ENCODE peak calls at places on chromosomes 6 and 20, in six cellular contexts. Z is lower leg skin; M is astrocyte; I is CD4-positive, alpha-beta T cell; B is neural crest cell; G is fibroblast of the aortic adventitia. W is an unnamed sample.

GRCh38 chr6:72968704-72969103 is 256.6 kb downstream of the KHDC1L start:
- DNase-seq in M (peak), B (no peak), Z (no peak), G (no peak), I (no peak), W (no peak)

GRCh38 chr6:89895273-89895874 is 1.1 kb downstream of the GJA10 start:
- DNase-seq in I (no peak), Z (peak), M (peak), B (peak), G (peak), W (no peak)

GRCh38 chr6:151071295-151071694 is 168.5 kb upstream of the AKAP12 start:
- DNase-seq in B (no peak), M (peak), Z (no peak), G (peak), I (no peak), W (no peak)

GRCh38 chr6:109705258-109705657 is 14.2 kb downstream of the FIG4 start:
- DNase-seq in Z (peak), B (peak), I (peak), M (peak), G (peak), W (peak)

GRCh38 chr6:28807682-28808280 is 116.0 kb downstream of the TRIM27 start:
- DNase-seq in G (peak), M (peak), B (no peak), I (no peak), Z (no peak), W (no peak)

GRCh38 chr6:20997143-20997792 is 463.0 kb downstream of the CDKAL1 start:
- DNase-seq in G (no peak), B (no peak), I (no peak), M (no peak), Z (no peak), W (peak)

GRCh38 chr20:23363257-23363649 is 1.3 kb downstream of the GZF1 start:
- DNase-seq in Z (no peak), G (peak), I (no peak), M (no peak), B (no peak), W (no peak)

GRCh38 chr20:17849901-17850673 is 118.5 kb downstream of the SNX5 start:
- DNase-seq in I (no peak), G (peak), M (peak), Z (no peak), B (no peak), W (no peak)

GRCh38 chr20:41769650-41770049 is 151.5 kb upstream of the CHD6 start:
- DNase-seq in G (no peak), I (no peak), M (no peak), B (no peak), Z (no peak), W (no peak)

GRCh38 chr6:137798846-137799245 is 68.2 kb upstream of the TNFAIP3 start:
- DNase-seq in I (peak), Z (no peak), G (no peak), M (peak), B (no peak), W (no peak)

GRCh38 chr6:137497722-137498463 is 3.7 kb upstream of the OLIG3 start:
- DNase-seq in Z (no peak), G (no peak), B (peak), M (no peak), I (no peak), W (peak)

GRCh38 chr20:36030143-36030542 is 61.8 kb downstream of the CNBD2 start:
- DNase-seq in Z (no peak), I (no peak), G (peak), B (no peak), M (no peak), W (no peak)

GRCh38 chr6:34246563-34247391 is 2.0 kb downstream of the SMIM29 start:
- DNase-seq in I (peak), M (no peak), Z (no peak), B (peak), G (no peak), W (peak)
- TF ChIP-seq CTCF in I (peak), M (peak), Z (no peak), B (peak), G (peak), W (peak)

DNA sequence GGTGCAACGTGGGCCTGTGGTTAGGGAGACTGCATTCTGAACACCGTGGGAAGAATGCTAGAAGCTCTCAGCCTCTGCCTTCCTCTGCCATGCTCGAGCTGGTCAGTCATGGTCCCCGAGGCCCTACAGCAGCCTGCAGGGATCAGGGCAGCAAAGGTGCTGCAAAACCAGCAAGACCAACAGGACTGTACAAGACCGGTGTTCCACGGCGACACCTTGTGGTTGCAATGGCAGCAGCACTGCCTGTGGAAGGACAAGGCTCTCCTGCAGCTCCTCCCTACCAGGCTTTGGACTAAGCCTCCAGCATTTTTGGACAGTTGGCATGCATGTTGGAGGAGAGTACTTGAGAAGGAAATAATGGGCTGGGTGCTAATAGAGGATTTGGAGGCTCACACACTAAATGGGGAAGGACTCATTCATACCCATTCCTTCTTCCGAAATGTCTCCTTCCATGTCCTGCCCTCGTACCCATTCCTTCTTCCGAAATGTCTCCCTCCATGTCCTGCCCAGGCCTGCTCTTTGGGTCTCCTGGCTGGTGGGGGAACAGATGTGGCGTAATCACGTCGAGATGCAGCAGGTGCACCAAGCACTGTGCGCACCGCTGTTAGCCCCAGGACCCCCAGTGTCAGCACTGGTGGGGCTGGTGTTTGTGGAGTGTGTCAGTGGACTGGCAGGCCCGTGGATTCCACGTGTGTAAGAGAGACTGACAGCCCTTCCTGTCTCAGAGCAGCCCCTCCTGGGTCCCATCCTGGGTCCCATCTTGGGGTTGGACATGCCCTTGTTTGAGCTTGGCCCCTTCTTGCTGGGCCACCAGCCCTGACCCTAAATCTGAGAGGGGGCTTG is 18.6 kb upstream of the MYT1 start:
- DNase-seq in M (no peak), B (no peak), Z (peak), G (no peak), I (no peak), W (no peak)
- TF ChIP-seq CTCF in M (peak), B (peak), Z (no peak), G (no peak), I (no peak), W (no peak)

GRCh38 chr20:25529295-25529951 is 55.9 kb downstream of the NINL start:
- DNase-seq in B (no peak), G (no peak), Z (peak), I (no peak), M (no peak), W (no peak)

GRCh38 chr20:25532971-25533391 is 52.4 kb downstream of the NINL start:
- DNase-seq in M (peak), Z (no peak), B (no peak), G (peak), I (no peak), W (no peak)

GRCh38 chr20:25533920-25534700 is 51.2 kb downstream of the NINL start:
- DNase-seq in M (no peak), B (no peak), Z (no peak), I (no peak), G (no peak), W (no peak)

GRCh38 chr20:25534845-25535244 is 50.5 kb downstream of the NINL start:
- DNase-seq in G (no peak), Z (no peak), I (no peak), B (no peak), M (no peak), W (no peak)

GRCh38 chr20:25532015-25532751 is 53.1 kb downstream of the NINL start:
- DNase-seq in G (peak), M (no peak), B (peak), Z (peak), I (no peak), W (no peak)
- TF ChIP-seq CTCF in G (peak), M (no peak), B (no peak), Z (no peak), I (no peak), W (peak)

GRCh38 chr6:125273251-125273650 is 28.5 kb downstream of the HDDC2 start:
- DNase-seq in G (no peak), M (no peak), B (no peak), I (no peak), Z (no peak), W (no peak)
- TF ChIP-seq CTCF in G (no peak), M (no peak), B (no peak), I (no peak), Z (no peak), W (no peak)

DNA sequence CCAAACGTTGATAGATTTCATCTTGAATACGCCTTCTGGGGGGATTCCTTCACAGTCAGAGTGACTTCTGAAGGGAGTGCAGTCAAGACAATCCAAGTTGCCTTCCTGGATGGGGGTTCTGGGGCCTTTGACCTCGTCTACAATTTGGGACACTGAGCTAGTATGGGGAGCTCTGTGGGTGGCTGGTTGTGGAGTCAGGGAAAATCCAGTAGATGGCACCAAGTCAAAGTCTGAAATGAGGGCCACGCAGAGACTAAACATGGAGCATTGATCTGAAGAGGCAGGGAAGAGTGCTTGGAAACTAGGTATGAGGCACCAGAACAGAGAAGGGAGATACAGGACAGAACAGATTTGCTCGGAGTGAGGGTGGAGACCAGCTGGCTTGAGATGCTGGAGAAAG is 43.6 kb upstream of the CCN6 start:
- DNase-seq in M (no peak), B (no peak), Z (no peak), G (no peak), I (peak), W (no peak)
- TF ChIP-seq CTCF in M (no peak), B (no peak), Z (no peak), G (no peak), I (peak), W (peak)

GRCh38 chr6:166456360-166457156 is 73.8 kb upstream of the MPC1 start:
- DNase-seq in M (peak), Z (no peak), B (no peak), I (no peak), G (peak), W (peak)
- TF ChIP-seq CTCF in M (peak), Z (no peak), B (peak), I (peak), G (peak), W (peak)

GRCh38 chr20:9969626-9970025 is 65.2 kb upstream of the ANKEF1 start:
- DNase-seq in B (no peak), I (no peak), G (no peak), Z (no peak), M (no peak), W (no peak)

GRCh38 chr20:9971746-9972145 is 63.0 kb upstream of the ANKEF1 start:
- DNase-seq in B (no peak), G (no peak), M (no peak), Z (no peak), I (no peak), W (no peak)

GRCh38 chr20:9963029-9963428 is 71.8 kb upstream of the ANKEF1 start:
- DNase-seq in I (no peak), G (no peak), B (no peak), Z (no peak), M (no peak), W (no peak)

DNA sequence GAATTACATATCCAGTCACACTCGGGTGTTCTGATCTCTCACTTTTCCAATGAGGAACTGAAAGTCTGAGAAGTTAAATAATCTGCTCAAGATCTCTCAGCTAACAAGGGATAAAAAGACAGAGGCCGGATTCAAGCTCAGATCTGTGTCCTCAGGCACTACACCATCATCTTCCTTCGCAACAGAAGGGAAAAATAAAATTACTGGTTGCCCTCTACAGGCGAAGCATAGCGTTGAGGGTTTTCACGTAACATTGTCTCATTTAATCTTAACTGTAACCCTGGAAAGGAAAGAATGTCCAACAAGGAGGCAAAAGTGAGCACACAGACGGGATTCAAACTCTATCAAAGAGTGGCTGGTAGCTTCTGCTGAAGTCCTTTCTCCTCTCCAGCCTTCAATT is 67.8 kb upstream of the ANKEF1 start:
- DNase-seq in Z (no peak), I (no peak), M (no peak), G (peak), B (no peak), W (no peak)
- TF ChIP-seq CTCF in Z (no peak), I (no peak), M (peak), G (peak), B (peak), W (peak)

GRCh38 chr6:10516953-10517352 is 4.2 kb upstream of the GCNT2 start:
- DNase-seq in M (no peak), I (no peak), Z (no peak), G (no peak), B (no peak), W (no peak)
- TF ChIP-seq CTCF in M (no peak), I (no peak), Z (no peak), G (no peak), B (no peak), W (no peak)